ENCODE peak calls at places on chromosomes 6 and 20, in eight cellular contexts. V, P, F, Y, B, C, S and R are unnamed samples.

GRCh38 chr20:41135187-41135887 is 2.0 kb upstream of the PLCG1 start:
- DNase-seq in V (peak), P (no peak), F (no peak), Y (peak), B (no peak), C (no peak), S (peak), R (peak)

GRCh38 chr6:34177181-34177591 is 31.3 kb upstream of the GRM4 start:
- DNase-seq in V (no peak), P (no peak), F (no peak), Y (no peak), B (no peak), C (no peak), S (no peak), R (no peak)

GRCh38 chr6:166707045-166707444 is 80.0 kb upstream of the RPS6KA2 start:
- DNase-seq in V (no peak), P (no peak), F (no peak), Y (no peak), B (no peak), C (no peak), S (no peak), R (peak)

GRCh38 chr20:46883847-46884246 is 10.8 kb upstream of the EYA2 start:
- DNase-seq in V (no peak), P (no peak), F (no peak), Y (no peak), B (no peak), C (no peak), S (no peak), R (no peak)

GRCh38 chr20:19048898-19049889 is 163.2 kb upstream of the SLC24A3 start:
- DNase-seq in V (no peak), P (no peak), F (no peak), Y (no peak), B (no peak), C (no peak), S (no peak), R (no peak)

GRCh38 chr6:39430968-39431523 is 108.5 kb upstream of the KCNK16 start:
- DNase-seq in V (peak), P (no peak), F (no peak), Y (no peak), B (peak), C (no peak), S (no peak), R (peak)

GRCh38 chr6:124294572-124294971 is 490.9 kb downstream of the NKAIN2 start:
- DNase-seq in V (peak), P (no peak), F (no peak), Y (no peak), B (no peak), C (no peak), S (no peak), R (no peak)

GRCh38 chr6:88565836-88566235 is 397.6 kb downstream of the RNGTT start:
- DNase-seq in V (no peak), P (no peak), F (no peak), Y (no peak), B (no peak), C (no peak), S (no peak), R (no peak)

GRCh38 chr6:156450421-156450820 is 326.8 kb upstream of the ARID1B start:
- DNase-seq in V (no peak), P (no peak), F (no peak), Y (no peak), B (no peak), C (no peak), S (no peak), R (no peak)

GRCh38 chr6:2993755-2994317 is 5.9 kb upstream of the NQO2 start:
- DNase-seq in V (no peak), P (no peak), F (no peak), Y (no peak), B (no peak), C (no peak), S (no peak), R (no peak)

GRCh38 chr6:99334526-99335127 is 14.8 kb downstream of the FAXC start:
- DNase-seq in V (peak), P (no peak), F (peak), Y (no peak), B (no peak), C (peak), S (peak), R (peak)

GRCh38 chr6:121522265-121522664 is 86.8 kb downstream of the GJA1 start:
- DNase-seq in V (peak), P (no peak), F (peak), Y (no peak), B (no peak), C (peak), S (peak), R (no peak)

GRCh38 chr20:50724851-50725721 is 6.3 kb upstream of the PARD6B start:
- DNase-seq in V (peak), P (peak), F (peak), Y (peak), B (peak), C (peak), S (peak), R (no peak)

GRCh38 chr20:63860325-63861051 is 810 bp upstream of the ABHD16B start:
- DNase-seq in V (no peak), P (no peak), F (no peak), Y (no peak), B (no peak), C (no peak), S (no peak), R (no peak)

GRCh38 chr6:4066029-4066755 is 12.7 kb downstream of the FAM217A start:
- DNase-seq in V (peak), P (no peak), F (no peak), Y (no peak), B (no peak), C (no peak), S (no peak), R (no peak)

GRCh38 chr6:2970753-2971419 is 481 bp downstream of the SERPINB6 start:
- DNase-seq in V (peak), P (no peak), F (peak), Y (peak), B (peak), C (no peak), S (peak), R (peak)

GRCh38 chr20:35318502-35319157 is 26.4 kb upstream of the FAM83C start:
- DNase-seq in V (peak), P (no peak), F (peak), Y (no peak), B (no peak), C (peak), S (peak), R (no peak)

GRCh38 chr6:25137497-25137896 is 141.7 kb upstream of the CARMIL1 start:
- DNase-seq in V (peak), P (no peak), F (no peak), Y (no peak), B (no peak), C (no peak), S (no peak), R (no peak)

GRCh38 chr20:59850018-59850641 is 83.3 kb downstream of the SYCP2 start:
- DNase-seq in V (peak), P (no peak), F (no peak), Y (no peak), B (no peak), C (no peak), S (peak), R (peak)

GRCh38 chr6:147621280-147621679 is 112.8 kb downstream of the SAMD5 start:
- DNase-seq in V (peak), P (no peak), F (peak), Y (no peak), B (no peak), C (no peak), S (no peak), R (no peak)

GRCh38 chr6:106360410-106360988 is at the start of gene CRYBG1:
- DNase-seq in V (peak), P (peak), F (peak), Y (peak), B (peak), C (no peak), S (peak), R (peak)

GRCh38 chr6:56660374-56660730 is 17.7 kb upstream of the DST start:
- DNase-seq in V (no peak), P (no peak), F (no peak), Y (no peak), B (no peak), C (no peak), S (peak), R (no peak)

GRCh38 chr20:32968833-32969241 is 35.4 kb downstream of the SUN5 start:
- DNase-seq in V (no peak), P (no peak), F (no peak), Y (no peak), B (no peak), C (no peak), S (no peak), R (no peak)

GRCh38 chr20:3744806-3745685 is 12.6 kb downstream of the HSPA12B start:
- DNase-seq in V (peak), P (no peak), F (peak), Y (peak), B (no peak), C (no peak), S (peak), R (no peak)

GRCh38 chr6:86456786-86457185 is 480.5 kb upstream of the HTR1E start:
- DNase-seq in V (no peak), P (no peak), F (no peak), Y (no peak), B (no peak), C (no peak), S (no peak), R (no peak)

GRCh38 chr6:87806098-87806497 is 104.1 kb upstream of the AKIRIN2 start:
- DNase-seq in V (no peak), P (no peak), F (no peak), Y (no peak), B (no peak), C (no peak), S (no peak), R (no peak)

GRCh38 chr6:117615981-117616961 is 14.0 kb upstream of the GOPC start:
- DNase-seq in V (peak), P (no peak), F (no peak), Y (peak), B (no peak), C (no peak), S (no peak), R (no peak)

GRCh38 chr20:50251992-50252491 is 61.4 kb downstream of the CEBPB start:
- DNase-seq in V (peak), P (no peak), F (peak), Y (no peak), B (no peak), C (peak), S (no peak), R (no peak)

GRCh38 chr20:61942526-61942925 is 123.2 kb downstream of the TAF4 start:
- DNase-seq in V (no peak), P (no peak), F (no peak), Y (no peak), B (no peak), C (no peak), S (no peak), R (no peak)

GRCh38 chr20:12976720-12977633 is 31.8 kb upstream of the SPTLC3 start:
- DNase-seq in V (no peak), P (no peak), F (no peak), Y (no peak), B (no peak), C (no peak), S (no peak), R (no peak)

GRCh38 chr6:25652007-25652515 is at the start of gene SCGN:
- DNase-seq in V (peak), P (no peak), F (peak), Y (peak), B (no peak), C (peak), S (peak), R (peak)

GRCh38 chr6:119891638-119892037 is 542.1 kb upstream of the MAN1A1 start:
- DNase-seq in V (no peak), P (no peak), F (no peak), Y (no peak), B (no peak), C (no peak), S (no peak), R (no peak)

GRCh38 chr6:23176471-23176870 is 607.1 kb downstream of the HDGFL1 start:
- DNase-seq in V (no peak), P (no peak), F (no peak), Y (no peak), B (no peak), C (no peak), S (no peak), R (no peak)

GRCh38 chr6:109879521-109879920 is 98.6 kb upstream of the GPR6 start:
- DNase-seq in V (no peak), P (no peak), F (no peak), Y (no peak), B (no peak), C (no peak), S (no peak), R (no peak)

GRCh38 chr6:133369755-133370154 is 128.6 kb downstream of the EYA4 start:
- DNase-seq in V (no peak), P (no peak), F (no peak), Y (no peak), B (no peak), C (no peak), S (no peak), R (no peak)

GRCh38 chr6:16564430-16564829 is 196.8 kb downstream of the ATXN1 start:
- DNase-seq in V (no peak), P (no peak), F (no peak), Y (no peak), B (no peak), C (no peak), S (no peak), R (no peak)

GRCh38 chr20:38144608-38145093 is 20.4 kb downstream of the TGM2 start:
- DNase-seq in V (no peak), P (no peak), F (no peak), Y (no peak), B (no peak), C (no peak), S (no peak), R (no peak)